ENCODE peak calls at places on chromosome 13, in five cellular contexts. P is skeletal muscle cell, C is HEK293T, E is left ventricle myocardium inferior, I is NCI-H2081. B is an unnamed sample.

GRCh38 chr13:106500450-106500849 is 35.0 kb downstream of the EFNB2 start:
- DNase-seq in P (no peak), C (no peak), E (no peak), I (no peak), B (no peak)

GRCh38 chr13:78137404-78138142 is 218.9 kb upstream of the EDNRB start:
- DNase-seq in P (peak; percentile 14), C (peak; percentile 83), E (no peak), I (peak; percentile 71), B (no peak)

GRCh38 chr13:41960700-41961697 is at the start of gene VWA8:
- DNase-seq in P (peak; percentile 33), C (peak; percentile 82), E (peak; percentile 85), I (peak; percentile 65), B (peak; percentile 95)

GRCh38 chr13:66225071-66225470 is 1005.1 kb downstream of the PCDH9 start:
- DNase-seq in P (no peak), C (no peak), E (no peak), I (no peak), B (no peak)

GRCh38 chr13:41008349-41008980 is 10.7 kb downstream of the ELF1 start:
- DNase-seq in P (peak; percentile 56), C (no peak), E (no peak), I (no peak), B (no peak)

GRCh38 chr13:104993708-104994107 is 1541.8 kb downstream of the EFNB2 start:
- DNase-seq in P (no peak), C (no peak), E (no peak), I (no peak), B (no peak)

GRCh38 chr13:42574435-42575311 is 721 bp downstream of the TNFSF11 start:
- DNase-seq in P (no peak), C (no peak), E (no peak), I (no peak), B (peak; percentile 77)

GRCh38 chr13:69008503-69008902 is 1099.1 kb upstream of the ATXN8OS start:
- DNase-seq in P (no peak), C (no peak), E (no peak), I (no peak), B (no peak)

GRCh38 chr13:79398169-79398568 is 7.9 kb downstream of the RBM26 start:
- DNase-seq in P (no peak), C (no peak), E (no peak), I (no peak), B (no peak)

GRCh38 chr13:49932066-49932465 is 4.1 kb downstream of the SPRYD7 start:
- DNase-seq in P (no peak), C (no peak), E (no peak), I (no peak), B (no peak)

GRCh38 chr13:27306364-27306763 is 35.7 kb downstream of the RASL11A start:
- DNase-seq in P (no peak), C (no peak), E (no peak), I (no peak), B (no peak)

GRCh38 chr13:109331898-109332297 is 454.5 kb downstream of the IRS2 start:
- DNase-seq in P (peak; percentile 93), C (no peak), E (no peak), I (peak; percentile 55), B (no peak)

GRCh38 chr13:98004107-98004506 is 50.6 kb downstream of the IPO5 start:
- DNase-seq in P (peak; percentile 37), C (no peak), E (no peak), I (no peak), B (no peak)

GRCh38 chr13:113049981-113050380 is 55.6 kb upstream of the F7 start:
- DNase-seq in P (no peak), C (no peak), E (no peak), I (no peak), B (peak; percentile 29)

GRCh38 chr13:108963276-108963810 is 333.9 kb downstream of the MYO16 start:
- DNase-seq in P (no peak), C (no peak), E (no peak), I (no peak), B (no peak)